ENCODE peak calls at places on chromosomes 4 and X, in five cellular contexts. I is AG10803, N is sigmoid colon, R is progenitor cell of endocrine pancreas, B is neural crest cell. J is an unnamed sample.

GRCh38 chrX:120000490-120001246 is 57.1 kb upstream of the NKAP start:
- DNase-seq in B (no peak), R (no peak), N (no peak), I (no peak), J (no peak)

GRCh38 chr4:10611673-10612072 is 72.9 kb downstream of the CLNK start:
- DNase-seq in B (no peak), I (peak; percentile 75), N (no peak), R (no peak), J (no peak)

GRCh38 chr4:5477613-5478012 is 230.7 kb downstream of the EVC2 start:
- DNase-seq in R (no peak), I (no peak), B (no peak), N (no peak), J (no peak)

GRCh38 chr4:154618708-154619315 is 6.4 kb upstream of the FGG start:
- DNase-seq in R (peak; percentile 45), I (peak; percentile 22), N (no peak), B (peak; percentile 48), J (peak; percentile 28)

GRCh38 chr4:16875487-16875886 is 23.0 kb downstream of the LDB2 start:
- DNase-seq in I (peak; percentile 81), N (no peak), R (no peak), B (no peak), J (no peak)

GRCh38 chr4:159077702-159078495 is 25.0 kb upstream of the RAPGEF2 start:
- DNase-seq in I (no peak), B (no peak), N (no peak), R (no peak), J (no peak)

GRCh38 chr4:84726356-84726755 is 143.4 kb downstream of the CDS1 start:
- DNase-seq in I (peak; percentile 54), B (no peak), N (no peak), R (no peak), J (no peak)

GRCh38 chrX:118528089-118528753 is 32.6 kb downstream of the DOCK11 start:
- DNase-seq in R (no peak), I (no peak), N (no peak), B (no peak), J (no peak)

GRCh38 chrX:149540133-149540620 is 635 bp upstream of the EOLA1 start:
- DNase-seq in N (peak; percentile 97), R (peak; percentile 64), B (peak; percentile 74), I (peak; percentile 88), J (peak; percentile 70)

GRCh38 chr4:24328300-24328699 is 256.1 kb downstream of the DHX15 start:
- DNase-seq in I (no peak), B (no peak), R (no peak), N (no peak), J (no peak)

GRCh38 chr4:1571165-1571908 is 112.8 kb downstream of the FAM53A start:
- DNase-seq in N (peak; percentile 44), R (no peak), I (no peak), B (no peak), J (no peak)

GRCh38 chr4:1571986-1572385 is 112.1 kb downstream of the FAM53A start:
- DNase-seq in R (no peak), N (peak; percentile 35), I (no peak), B (no peak), J (no peak)

GRCh38 chr4:1569461-1570151 is 114.5 kb downstream of the FAM53A start:
- DNase-seq in I (no peak), R (no peak), B (no peak), N (peak; percentile 61), J (no peak)

GRCh38 chr4:1568855-1569460 is 115.2 kb downstream of the FAM53A start:
- DNase-seq in I (no peak), R (no peak), N (peak; percentile 52), B (no peak), J (no peak)

GRCh38 chr4:1570291-1571164 is 113.6 kb downstream of the FAM53A start:
- DNase-seq in N (peak; percentile 54), R (no peak), I (no peak), B (no peak), J (no peak)
- TF ChIP-seq CTCF in N (no peak), R (no peak), I (no peak), B (no peak), J (no peak)

GRCh38 chr4:41856797-41857196 is 78.4 kb upstream of the TMEM33 start:
- DNase-seq in B (no peak), R (no peak), N (no peak), I (no peak), J (no peak)

GRCh38 chr4:41852229-41852628 is 83.0 kb upstream of the TMEM33 start:
- DNase-seq in N (no peak), B (no peak), I (no peak), R (no peak), J (no peak)

GRCh38 chr4:41857225-41857624 is 78.0 kb upstream of the TMEM33 start:
- DNase-seq in R (no peak), I (no peak), N (no peak), B (no peak), J (no peak)

GRCh38 chr4:41851621-41852020 is 83.6 kb upstream of the TMEM33 start:
- DNase-seq in B (no peak), R (no peak), N (no peak), I (no peak), J (no peak)

GRCh38 chr4:41853973-41854372 is 81.3 kb upstream of the TMEM33 start:
- DNase-seq in B (no peak), R (no peak), N (no peak), I (no peak), J (no peak)
- TF ChIP-seq CTCF in B (peak; percentile 36), R (no peak), N (no peak), I (no peak), J (no peak)

GRCh38 chr4:167623241-167623572 is 388.9 kb upstream of the SPOCK3 start:
- DNase-seq in N (no peak), R (no peak), I (no peak), B (no peak), J (no peak)

DNA sequence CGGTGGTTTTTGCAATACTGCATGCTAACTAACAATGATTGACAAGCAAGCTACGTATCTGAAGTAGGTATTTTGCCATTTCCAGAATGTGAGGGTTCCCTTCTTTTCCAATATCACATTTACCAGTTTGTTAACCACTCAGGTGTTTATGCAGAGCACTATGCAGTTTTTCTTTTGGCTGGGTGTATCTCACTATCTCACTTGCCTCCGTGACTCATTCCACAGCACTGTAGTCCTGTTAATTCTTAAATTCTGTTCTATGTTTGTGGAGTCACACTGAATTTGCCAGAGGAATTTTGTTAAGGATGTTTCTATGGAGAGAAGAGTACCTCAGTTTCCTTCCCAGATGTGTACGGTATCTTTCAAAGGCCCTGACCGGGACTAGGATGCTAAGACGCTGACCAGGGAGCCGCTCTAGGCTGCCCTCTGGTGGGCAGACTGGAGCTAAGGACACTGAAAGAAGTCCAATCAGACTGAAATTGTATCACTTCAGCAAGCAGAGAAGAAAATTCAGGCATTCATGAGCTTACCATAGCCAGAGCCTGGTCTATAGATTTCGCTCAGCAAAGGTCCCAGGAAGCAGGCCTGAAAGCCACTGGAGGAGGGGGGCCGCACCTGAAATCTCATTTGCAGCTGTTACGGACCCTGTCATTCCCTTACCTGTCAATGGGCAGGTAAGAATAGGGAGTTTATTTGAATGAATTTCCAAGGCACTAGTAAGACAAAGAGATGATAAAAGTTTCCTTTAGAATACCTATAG is 388.4 kb upstream of the SPOCK3 start:
- DNase-seq in B (peak; percentile 69), I (peak; percentile 13), N (no peak), R (peak; percentile 57), J (no peak)
- TF ChIP-seq CTCF in B (peak; percentile 87), I (peak; percentile 61), N (no peak), R (peak; percentile 95), J (no peak)

DNA sequence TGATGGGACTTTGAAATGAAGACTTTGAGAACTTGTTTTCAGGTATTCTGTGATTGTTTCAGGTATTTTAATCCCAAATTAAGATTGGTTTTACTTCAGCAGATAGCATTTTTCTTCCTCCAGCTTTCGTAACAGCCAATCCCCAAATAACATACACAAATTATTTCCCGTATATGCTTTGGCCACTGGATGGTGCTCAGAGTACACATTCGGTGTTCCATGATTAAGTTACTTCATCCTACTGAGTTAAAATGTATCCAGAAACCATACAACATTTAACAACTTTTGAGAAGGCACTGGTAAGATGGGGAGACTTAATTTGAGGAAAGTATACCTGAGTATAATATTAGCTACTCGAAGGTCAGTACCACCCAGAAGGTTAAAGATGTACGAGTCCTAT is 233.4 kb upstream of the FAM47A start:
- DNase-seq in N (no peak), B (peak; percentile 1), R (no peak), I (peak; percentile 1), J (no peak)
- TF ChIP-seq CTCF in N (no peak), B (peak; percentile 70), R (peak; percentile 65), I (peak; percentile 37), J (no peak)

GRCh38 chr4:44425614-44426208 is 22.9 kb downstream of the KCTD8 start:
- DNase-seq in R (no peak), B (peak; percentile 27), N (no peak), I (no peak), J (no peak)
- TF ChIP-seq CTCF in R (peak; percentile 57), B (peak; percentile 63), N (no peak), I (no peak), J (no peak)

J was measured in omental fat pad.